ENCODE peak calls at places on chromosomes 11 and 22, in four cellular contexts. One of them, this sample, is unnamed.
A peak's percentile ranks its signal among the peaks of the same experiment; 100 is the strongest.

GRCh38 chr22:39723899-39724351 is 153.4 kb downstream of the CACNA1I start:
- ATAC-seq in A549: peak; percentile 63
- ATAC-seq in right lobe of liver: no peak
- ATAC-seq in HCT116: peak; percentile 78
- ATAC-seq in this sample: no peak

GRCh38 chr11:121540627-121541026 is 87.9 kb upstream of the SORL1-AS1 start:
- ATAC-seq in HCT116: no peak
- ATAC-seq in right lobe of liver: no peak
- ATAC-seq in A549: no peak
- ATAC-seq in this sample: no peak

GRCh38 chr11:118106789-118107335 is 20.1 kb upstream of the SMIM35 start:
- ATAC-seq in HCT116: no peak
- ATAC-seq in right lobe of liver: no peak
- ATAC-seq in A549: no peak
- ATAC-seq in this sample: no peak

GRCh38 chr22:19865141-19865829 is 10.6 kb upstream of the GNB1L start:
- ATAC-seq in right lobe of liver: no peak
- ATAC-seq in HCT116: no peak
- ATAC-seq in A549: no peak
- ATAC-seq in this sample: no peak

GRCh38 chr11:126188332-126189108 is 22.9 kb downstream of the RPUSD4 start:
- ATAC-seq in A549: no peak
- ATAC-seq in right lobe of liver: no peak
- ATAC-seq in HCT116: no peak
- ATAC-seq in this sample: no peak

GRCh38 chr22:43206515-43207161 is 19.7 kb upstream of the TTLL12 start:
- ATAC-seq in right lobe of liver: no peak
- ATAC-seq in HCT116: no peak
- ATAC-seq in A549: no peak
- ATAC-seq in this sample: no peak

GRCh38 chr11:74936087-74936486 is 12.8 kb downstream of the XRRA1 start:
- ATAC-seq in HCT116: no peak
- ATAC-seq in right lobe of liver: no peak
- ATAC-seq in A549: no peak
- ATAC-seq in this sample: no peak

GRCh38 chr11:18013790-18014507 is 1.1 kb upstream of the SERGEF start:
- ATAC-seq in HCT116: no peak
- ATAC-seq in A549: peak; percentile 11
- ATAC-seq in right lobe of liver: no peak
- ATAC-seq in this sample: no peak

GRCh38 chr11:124778281-124778680 is 16.2 kb upstream of the ESAM start:
- ATAC-seq in A549: peak; percentile 50
- ATAC-seq in HCT116: peak; percentile 84
- ATAC-seq in right lobe of liver: peak; percentile 29
- ATAC-seq in this sample: no peak

GRCh38 chr22:19149047-19149883 is 827 bp downstream of the GSC2 start:
- ATAC-seq in HCT116: no peak
- ATAC-seq in A549: no peak
- ATAC-seq in right lobe of liver: no peak
- ATAC-seq in this sample: no peak

GRCh38 chr11:11250470-11250869 is 102.6 kb downstream of the CSNK2A3 start:
- ATAC-seq in HCT116: no peak
- ATAC-seq in right lobe of liver: peak; percentile 18
- ATAC-seq in A549: no peak
- ATAC-seq in this sample: no peak

GRCh38 chr11:27456140-27456801 is 16.3 kb downstream of the LGR4 start:
- ATAC-seq in A549: peak; percentile 52
- ATAC-seq in right lobe of liver: peak; percentile 84
- ATAC-seq in HCT116: no peak
- ATAC-seq in this sample: no peak

GRCh38 chr11:415640-416041 is 842 bp upstream of the SIGIRR start:
- ATAC-seq in right lobe of liver: no peak
- ATAC-seq in A549: no peak
- ATAC-seq in HCT116: no peak
- ATAC-seq in this sample: no peak

GRCh38 chr22:37020192-37020479 is 594 bp downstream of the MPST start:
- ATAC-seq in right lobe of liver: peak; percentile 8
- ATAC-seq in HCT116: peak; percentile 41
- ATAC-seq in A549: peak; percentile 67
- ATAC-seq in this sample: peak; percentile 28

DNA sequence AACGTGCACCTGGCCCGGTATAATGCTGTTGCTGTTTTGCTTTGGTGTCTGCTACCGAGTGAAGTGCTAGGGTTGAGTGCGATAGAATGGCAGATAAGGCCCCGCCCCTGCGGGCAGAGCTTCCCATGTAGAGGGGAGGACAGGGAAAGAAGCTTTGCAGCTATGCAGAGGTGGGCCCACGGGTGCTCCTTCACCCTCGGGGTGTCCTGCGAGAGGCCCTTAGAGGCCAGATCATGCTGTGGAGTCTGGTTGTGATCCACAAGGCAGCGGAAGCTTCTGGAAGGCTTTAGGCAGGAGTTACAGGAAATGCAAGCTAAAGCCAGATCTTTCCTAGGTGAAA is 3.2 kb downstream of the LRP5 start:
- ATAC-seq in HCT116: peak; percentile 28
- ATAC-seq in right lobe of liver: peak; percentile 2
- ATAC-seq in A549: no peak
- ATAC-seq in this sample: no peak
- H3K4me3 ChIP-seq in HCT116: peak overlapping the region; percentile 69
- H3K4me3 ChIP-seq in right lobe of liver: peak overlapping the region; percentile 74
- H3K4me3 ChIP-seq in A549: no peak overlapping the region
- H3K4me3 ChIP-seq in this sample: no peak overlapping the region

DNA sequence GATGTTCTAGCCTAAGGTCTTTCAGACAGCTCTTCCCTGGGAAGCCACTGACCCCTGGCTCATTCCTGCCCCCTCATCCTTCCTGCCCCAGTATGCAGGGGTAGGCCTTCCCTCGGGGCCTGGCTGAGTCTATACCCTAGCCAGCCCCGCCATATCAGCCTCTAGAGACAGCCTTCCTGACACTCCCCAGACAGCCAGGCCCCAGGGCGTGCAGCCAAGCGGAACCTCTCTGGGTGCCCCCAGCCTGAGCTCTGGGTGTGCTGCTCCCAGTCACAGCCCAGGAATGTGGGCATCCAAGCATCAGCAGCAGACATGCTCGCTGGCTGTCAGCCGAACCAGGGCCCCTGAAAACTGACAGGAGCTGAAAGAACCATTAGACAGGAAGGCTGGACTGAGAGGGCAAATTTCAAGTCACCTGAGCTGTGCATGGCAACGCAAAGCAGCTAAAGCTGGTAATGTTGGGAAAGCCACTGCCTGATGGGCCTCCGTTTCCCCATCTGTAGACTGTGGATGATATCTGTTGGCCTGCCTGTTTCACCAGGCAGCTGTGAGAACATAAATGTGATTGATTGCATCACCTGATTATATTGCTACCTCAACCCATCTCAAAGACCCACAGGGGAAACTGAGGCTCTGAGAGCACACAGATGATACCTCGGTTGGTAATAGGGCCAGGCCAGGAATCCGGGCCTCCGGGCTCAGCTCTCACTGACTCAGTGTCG is 93.2 kb downstream of the LRRC32 start:
- ATAC-seq in right lobe of liver: peak; percentile 26
- ATAC-seq in HCT116: peak; percentile 83
- ATAC-seq in A549: peak; percentile 82
- ATAC-seq in this sample: no peak
- TF ChIP-seq POLR2A in right lobe of liver: no peak
- TF ChIP-seq POLR2A in HCT116: no peak
- TF ChIP-seq POLR2A in A549: no peak
- TF ChIP-seq POLR2A in this sample: no peak

DNA sequence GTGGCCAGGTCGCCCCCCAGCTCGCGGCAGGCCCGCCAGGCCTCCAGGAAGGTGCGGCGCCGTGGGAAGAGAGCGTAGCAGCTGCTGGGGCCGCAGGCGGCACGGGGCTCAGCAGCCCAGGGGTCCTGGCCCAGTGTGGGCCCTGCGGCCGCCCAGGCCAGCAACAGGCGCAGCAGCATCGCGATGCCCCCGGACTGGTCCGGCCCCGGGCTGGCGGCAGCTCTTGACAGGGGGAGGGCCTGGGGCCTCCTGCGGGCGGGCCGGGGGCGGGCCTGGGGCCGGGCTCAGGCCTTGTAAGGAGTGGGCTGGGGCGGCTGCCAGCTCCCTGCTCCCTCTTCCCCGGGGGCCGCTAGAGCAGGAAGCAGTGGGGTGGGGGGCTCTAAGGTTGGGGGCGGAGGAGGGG is at the start of gene CD248:
- ATAC-seq in HCT116: no peak
- ATAC-seq in right lobe of liver: no peak
- ATAC-seq in A549: no peak
- ATAC-seq in this sample: peak; percentile 28
- H3K4me3 ChIP-seq in HCT116: no peak within 1 kb of the TSS
- H3K4me3 ChIP-seq in right lobe of liver: peak within 1 kb of the TSS; percentile 31
- H3K4me3 ChIP-seq in A549: no peak within 1 kb of the TSS
- H3K4me3 ChIP-seq in this sample: peak within 1 kb of the TSS; percentile 55

GRCh38 chr11:65417702-65418430 is 4.7 kb upstream of the NEAT1 start:
- ATAC-seq in A549: no peak
- ATAC-seq in right lobe of liver: no peak
- ATAC-seq in HCT116: no peak
- ATAC-seq in this sample: peak; percentile 4
- TF ChIP-seq POLR2A in A549: peak; percentile 39
- TF ChIP-seq POLR2A in right lobe of liver: peak; percentile 21
- TF ChIP-seq POLR2A in HCT116: no peak
- TF ChIP-seq POLR2A in this sample: no peak

This sample was measured in gastroesophageal sphincter.